ENCODE peak calls at places on chromosomes 12 and 14, in six cellular contexts. N is H1, T is heart left ventricle, D is thoracic aorta, W is GM12865, A is WERI-Rb-1. Z is an unnamed sample.

GRCh38 chr12:24081581-24081980 is 132.1 kb upstream of the SOX5 start:
- DNase-seq in N (no peak), T (no peak), D (no peak), W (no peak), A (no peak), Z (no peak)

GRCh38 chr14:67151082-67151666 is 38.1 kb upstream of the GARIN2 start:
- DNase-seq in N (no peak), T (no peak), D (no peak), W (no peak), A (no peak), Z (no peak)

GRCh38 chr12:11015775-11016430 is 6.5 kb downstream of the TAS2R19 start:
- DNase-seq in N (no peak), T (no peak), D (no peak), W (no peak), A (no peak), Z (no peak)

GRCh38 chr12:32047846-32048245 is 58.8 kb upstream of the BICD1 start:
- DNase-seq in N (no peak), T (no peak), D (no peak), W (no peak), A (no peak), Z (no peak)

GRCh38 chr14:89921896-89922548 is 32.5 kb downstream of the EFCAB11 start:
- DNase-seq in N (no peak), T (no peak), D (no peak), W (no peak), A (no peak), Z (no peak)

GRCh38 chr12:103397536-103397935 is 98.2 kb downstream of the C12orf42 start:
- DNase-seq in N (no peak), T (no peak), D (no peak), W (no peak), A (no peak), Z (no peak)

GRCh38 chr12:75481774-75482173 is 1.2 kb downstream of the GLIPR1 start:
- DNase-seq in N (no peak), T (no peak), D (no peak), W (no peak), A (no peak), Z (no peak)

GRCh38 chr12:587551-588322 is 75.5 kb downstream of the NINJ2 start:
- DNase-seq in N (no peak), T (no peak), D (no peak), W (no peak), A (no peak), Z (no peak)

DNA sequence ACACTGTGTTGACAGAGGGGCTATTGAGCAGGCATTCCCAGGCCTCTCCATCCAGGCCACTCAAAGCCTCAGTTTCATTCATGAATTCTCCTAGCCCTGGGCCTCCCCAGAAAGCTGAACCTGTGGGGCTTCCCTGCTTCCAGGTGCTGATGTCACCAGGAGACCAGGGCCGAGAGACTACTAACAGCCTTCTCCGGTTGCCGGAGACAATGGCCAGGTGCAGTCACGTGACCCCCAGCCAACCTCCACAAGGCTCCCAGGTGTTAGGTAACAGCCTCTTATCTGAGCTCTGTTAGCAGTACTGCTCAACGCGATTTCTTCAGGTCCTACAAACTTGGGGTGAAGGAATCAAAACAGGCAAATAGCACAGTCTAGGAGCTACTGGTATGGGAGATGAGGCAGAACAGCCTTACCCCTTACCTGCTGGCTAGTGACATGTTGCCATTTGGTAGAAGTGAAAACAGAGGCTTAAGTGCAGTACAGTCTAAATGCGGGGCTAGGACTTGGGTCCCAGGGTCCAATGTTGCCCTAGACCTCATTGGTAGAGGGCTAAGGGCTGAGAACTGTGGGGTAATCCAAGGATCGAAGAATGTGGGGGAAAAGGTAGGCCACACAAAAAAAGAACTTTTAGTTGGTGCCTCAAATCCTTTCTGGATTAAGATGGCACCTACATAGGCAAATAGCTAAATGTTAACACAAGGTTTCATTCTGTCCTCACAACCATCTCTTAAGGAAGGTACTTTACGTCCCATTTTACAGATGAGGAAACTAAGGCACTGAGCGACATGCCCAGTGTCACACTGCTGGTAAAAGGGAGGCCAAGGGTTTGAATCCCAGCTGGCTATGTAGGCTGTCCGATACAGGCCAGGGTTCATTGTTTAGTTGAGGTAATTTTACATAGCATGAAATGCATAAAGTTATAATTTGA is 3.8 kb downstream of the CCDC88C start:
- DNase-seq in N (peak), T (no peak), D (no peak), W (no peak), A (peak), Z (no peak)
- H3K4me3 ChIP-seq in N (peak), T (no peak), D (no peak), W (peak), A (no peak), Z (no peak)

GRCh38 chr12:114671664-114672476 is 12.1 kb downstream of the TBX3 start:
- DNase-seq in N (no peak), T (no peak), D (no peak), W (no peak), A (no peak), Z (peak)
- H3K4me3 ChIP-seq in N (peak), T (peak), D (no peak), W (no peak), A (peak), Z (peak)

GRCh38 chr12:42481368-42481767 is 108.2 kb downstream of the PRICKLE1 start:
- DNase-seq in N (peak), T (no peak), D (no peak), W (no peak), A (no peak), Z (no peak)
- H3K4me3 ChIP-seq in N (peak), T (no peak), D (no peak), W (no peak), A (no peak), Z (no peak)

DNA sequence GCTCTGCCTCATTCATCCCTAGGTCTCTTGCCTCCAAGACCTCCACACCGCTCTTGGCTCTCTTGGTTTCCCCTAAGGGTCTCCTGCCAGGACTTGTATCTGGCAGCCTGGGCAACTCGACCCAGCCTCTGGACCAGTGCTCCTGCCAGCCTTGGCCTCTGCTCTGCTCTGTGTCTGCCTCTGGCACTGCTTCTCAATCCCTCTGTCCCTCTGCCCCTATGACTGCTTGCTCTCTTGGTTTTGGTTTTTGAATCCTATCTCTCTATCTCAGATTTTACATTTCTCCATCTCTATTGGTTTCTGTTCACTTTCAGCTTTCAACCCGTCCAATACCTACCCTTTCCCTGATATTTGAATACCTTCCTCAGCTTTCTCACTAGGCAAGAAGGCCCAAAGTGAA is 6.3 kb downstream of the ITGA5 start:
- DNase-seq in N (no peak), T (no peak), D (no peak), W (no peak), A (no peak), Z (no peak)
- H3K4me3 ChIP-seq in N (no peak), T (no peak), D (peak), W (no peak), A (no peak), Z (no peak)

DNA sequence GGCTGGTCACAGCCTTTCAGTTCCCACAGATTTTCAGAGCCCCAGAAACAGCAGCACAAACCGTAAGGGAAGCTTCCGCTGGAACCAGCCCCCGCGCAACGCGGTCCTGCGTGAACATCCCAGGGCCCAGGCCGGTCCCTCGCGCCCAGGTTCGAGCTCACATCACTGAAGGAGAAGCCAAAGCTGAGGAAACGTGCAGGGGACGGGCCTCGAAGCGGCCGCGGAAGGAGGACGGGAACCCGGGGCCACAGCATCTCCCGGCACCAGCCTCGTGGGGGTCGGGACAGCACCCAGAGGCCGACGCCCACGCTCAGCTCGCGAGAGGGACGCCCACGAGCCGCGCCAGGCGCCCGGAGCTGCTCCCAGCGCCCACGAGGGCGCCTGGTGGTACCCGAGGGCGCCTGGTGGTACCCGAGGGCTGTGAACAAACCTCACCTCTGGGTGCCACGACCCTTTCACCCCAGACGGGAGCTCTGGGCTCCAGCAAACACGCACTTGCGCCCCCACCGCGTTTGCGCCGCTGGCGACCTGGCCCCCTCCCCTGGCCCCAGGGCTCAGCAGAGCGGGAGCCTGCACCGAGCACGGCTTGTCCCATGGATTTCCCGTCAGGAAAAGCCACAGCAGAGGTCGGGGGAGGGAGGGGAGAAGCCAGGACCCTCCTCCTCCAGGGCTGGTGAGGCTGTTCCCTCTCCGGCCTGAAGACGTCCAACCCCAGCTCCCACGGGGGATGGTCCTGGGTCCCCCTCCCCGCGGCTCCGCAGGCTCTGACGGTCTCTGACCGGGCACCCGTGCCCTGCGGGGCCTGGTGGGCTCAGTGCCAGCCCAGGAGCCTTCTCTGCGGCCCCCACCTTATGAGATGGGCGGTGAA is 6.9 kb downstream of the LRCOL1 start:
- DNase-seq in N (no peak), T (peak), D (no peak), W (no peak), A (no peak), Z (no peak)
- H3K4me3 ChIP-seq in N (no peak), T (peak), D (peak), W (no peak), A (no peak), Z (no peak)

GRCh38 chr12:55725556-55725955 is 3.3 kb downstream of the CD63 start:
- DNase-seq in N (no peak), T (no peak), D (no peak), W (no peak), A (no peak), Z (no peak)
- H3K4me3 ChIP-seq in N (no peak), T (no peak), D (no peak), W (no peak), A (no peak), Z (no peak)

Z was measured in BE2C.